ENCODE peak calls at places on chromosomes 5 and 9, in nine cellular contexts. T, K, H, B, G, E, U, F and X are unnamed samples.

GRCh38 chr5:50325237-50325832 is 115.8 kb downstream of the EMB start:
- DNase-seq in T (peak), K (no peak), H (peak), B (no peak), G (no peak), E (no peak), U (peak), F (no peak), X (no peak)

GRCh38 chr5:78671609-78672008 is 23.0 kb upstream of the LHFPL2 start:
- DNase-seq in T (no peak), K (peak), H (peak), B (no peak), G (no peak), E (peak), U (no peak), F (no peak), X (peak)

GRCh38 chr9:133277467-133277866 is 2.5 kb upstream of the ABO start:
- DNase-seq in T (no peak), K (peak), H (no peak), B (no peak), G (no peak), E (no peak), U (no peak), F (no peak), X (no peak)

GRCh38 chr5:169717298-169717697 is 80.2 kb downstream of the DOCK2 start:
- DNase-seq in T (no peak), K (no peak), H (no peak), B (peak), G (no peak), E (no peak), U (no peak), F (no peak), X (peak)

GRCh38 chr9:80556631-80557030 is 984.9 kb downstream of the TLE4 start:
- DNase-seq in T (no peak), K (no peak), H (no peak), B (peak), G (no peak), E (no peak), U (no peak), F (no peak), X (no peak)

GRCh38 chr9:135480071-135480941 is 724 bp downstream of the PPP1R26 start:
- DNase-seq in T (no peak), K (peak), H (peak), B (no peak), G (peak), E (peak), U (no peak), F (peak), X (no peak)

GRCh38 chr9:78559449-78559885 is 262.5 kb downstream of the PSAT1 start:
- DNase-seq in T (no peak), K (no peak), H (no peak), B (peak), G (no peak), E (no peak), U (no peak), F (no peak), X (no peak)

GRCh38 chr5:116502616-116503015 is 72.0 kb downstream of the SEMA6A start:
- DNase-seq in T (no peak), K (no peak), H (no peak), B (peak), G (no peak), E (no peak), U (no peak), F (no peak), X (no peak)

GRCh38 chr9:137114613-137115393 is at the start of gene DPP7:
- DNase-seq in T (peak), K (peak), H (peak), B (no peak), G (no peak), E (peak), U (no peak), F (peak), X (no peak)

GRCh38 chr9:8234286-8234819 is 434.8 kb upstream of the DMAC1 start:
- DNase-seq in T (no peak), K (no peak), H (no peak), B (no peak), G (no peak), E (no peak), U (no peak), F (no peak), X (no peak)

GRCh38 chr9:92616199-92617129 is 53.5 kb downstream of the IPPK start:
- DNase-seq in T (no peak), K (no peak), H (no peak), B (no peak), G (no peak), E (no peak), U (no peak), F (peak), X (no peak)

GRCh38 chr5:16712178-16712577 is 95.4 kb upstream of the RETREG1 start:
- DNase-seq in T (no peak), K (no peak), H (no peak), B (no peak), G (no peak), E (no peak), U (no peak), F (no peak), X (no peak)

GRCh38 chr5:16709691-16710420 is 93.1 kb upstream of the RETREG1 start:
- DNase-seq in T (no peak), K (no peak), H (no peak), B (no peak), G (no peak), E (no peak), U (no peak), F (no peak), X (no peak)

GRCh38 chr5:16713386-16713928 is 96.7 kb upstream of the RETREG1 start:
- DNase-seq in T (no peak), K (peak), H (no peak), B (no peak), G (peak), E (no peak), U (no peak), F (no peak), X (no peak)

GRCh38 chr5:16707869-16708192 is 91.0 kb upstream of the RETREG1 start:
- DNase-seq in T (no peak), K (no peak), H (no peak), B (no peak), G (no peak), E (no peak), U (no peak), F (no peak), X (no peak)

DNA sequence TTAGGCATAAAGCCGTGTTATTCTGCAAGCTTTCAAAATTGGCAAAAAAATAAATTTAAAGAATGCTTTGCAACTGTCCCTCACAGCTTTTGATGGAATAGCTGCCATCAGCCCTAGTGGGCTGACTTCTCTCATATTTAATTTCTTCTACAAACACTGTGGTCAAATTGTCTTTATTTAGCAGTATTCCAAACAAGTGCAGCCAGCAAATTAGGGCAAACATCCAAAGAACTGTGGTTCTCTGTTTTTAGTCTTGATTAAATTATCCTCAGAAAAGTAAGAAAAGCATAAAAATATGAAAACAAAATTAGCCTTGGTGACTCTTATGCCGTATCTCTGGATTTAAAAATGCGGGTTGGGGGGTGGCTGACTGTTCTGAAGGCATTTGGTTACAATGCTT is 95.8 kb upstream of the RETREG1 start:
- DNase-seq in T (no peak), K (no peak), H (no peak), B (no peak), G (no peak), E (no peak), U (no peak), F (no peak), X (no peak)
- H3K4me3 ChIP-seq in T (no peak), K (no peak), H (no peak), B (no peak), G (peak), E (no peak), U (no peak), F (no peak), X (no peak)

DNA sequence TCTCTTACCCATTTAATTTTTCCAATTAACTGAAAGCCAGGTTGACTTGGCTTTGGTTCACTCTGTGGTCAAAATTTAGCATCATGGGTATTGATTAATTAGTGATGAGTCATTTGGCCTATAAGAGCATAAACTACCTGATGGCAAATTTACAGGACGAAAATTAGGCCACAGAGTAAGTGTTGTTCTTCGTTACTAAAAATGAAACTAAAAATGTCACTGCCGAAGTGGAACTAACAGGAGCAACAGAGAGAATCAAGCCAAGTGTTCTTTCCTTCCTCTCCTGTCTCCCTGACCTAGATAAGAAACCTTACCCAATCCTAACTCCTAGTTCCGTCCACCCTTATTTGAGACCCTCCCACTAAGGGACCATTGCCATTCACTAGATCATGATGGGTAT is 176.9 kb downstream of the RAB3C start:
- DNase-seq in T (peak), K (no peak), H (no peak), B (no peak), G (no peak), E (no peak), U (no peak), F (no peak), X (no peak)
- H3K4me3 ChIP-seq in T (peak), K (peak), H (no peak), B (no peak), G (no peak), E (no peak), U (no peak), F (no peak), X (no peak)

GRCh38 chr5:1180096-1180495 is 21.3 kb upstream of the SLC6A19 start:
- DNase-seq in T (no peak), K (no peak), H (no peak), B (no peak), G (no peak), E (no peak), U (no peak), F (no peak), X (no peak)

GRCh38 chr5:1180841-1181271 is 20.5 kb upstream of the SLC6A19 start:
- DNase-seq in T (no peak), K (no peak), H (no peak), B (no peak), G (no peak), E (no peak), U (no peak), F (peak), X (no peak)

GRCh38 chr5:1177826-1178528 is 23.4 kb upstream of the SLC6A19 start:
- DNase-seq in T (no peak), K (no peak), H (no peak), B (no peak), G (no peak), E (peak), U (no peak), F (peak), X (no peak)

GRCh38 chr5:1178529-1179382 is 22.6 kb upstream of the SLC6A19 start:
- DNase-seq in T (no peak), K (no peak), H (no peak), B (no peak), G (no peak), E (peak), U (no peak), F (no peak), X (no peak)

DNA sequence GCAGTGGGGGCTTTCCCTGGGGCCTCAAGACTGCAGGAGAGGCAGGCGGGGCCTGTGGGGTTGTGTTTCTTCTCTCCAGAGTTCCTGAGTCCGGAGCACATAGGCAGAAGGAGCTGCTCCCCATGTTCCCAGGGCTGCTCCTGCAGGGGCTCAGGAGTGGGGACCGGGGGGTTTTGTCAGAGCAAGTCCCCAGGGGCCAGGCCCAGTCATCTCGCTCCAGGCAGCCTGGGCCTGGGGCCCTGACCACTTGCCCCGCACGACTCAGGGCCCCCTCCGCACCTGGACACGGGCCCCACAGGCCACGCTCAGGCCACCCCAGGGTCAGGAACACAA is 22.0 kb upstream of the SLC6A19 start:
- DNase-seq in T (no peak), K (no peak), H (no peak), B (no peak), G (no peak), E (no peak), U (no peak), F (no peak), X (no peak)
- H3K4me3 ChIP-seq in T (no peak), K (no peak), H (no peak), B (no peak), G (no peak), E (no peak), U (no peak), F (no peak), X (no peak)

GRCh38 chr9:74498616-74499095 is 1.5 kb downstream of the RORB start:
- DNase-seq in T (no peak), K (no peak), H (peak), B (no peak), G (peak), E (no peak), U (no peak), F (no peak), X (no peak)

GRCh38 chr9:74499111-74499601 is 2.0 kb downstream of the RORB start:
- DNase-seq in T (no peak), K (no peak), H (peak), B (no peak), G (peak), E (no peak), U (no peak), F (no peak), X (no peak)

GRCh38 chr9:74497750-74498615 is 848 bp downstream of the RORB start:
- DNase-seq in T (peak), K (no peak), H (peak), B (no peak), G (peak), E (peak), U (no peak), F (peak), X (no peak)

GRCh38 chr9:74499770-74500583 is 2.8 kb downstream of the RORB start:
- DNase-seq in T (no peak), K (no peak), H (peak), B (no peak), G (peak), E (no peak), U (no peak), F (no peak), X (no peak)

GRCh38 chr9:74500584-74500924 is 3.4 kb downstream of the RORB start:
- DNase-seq in T (no peak), K (no peak), H (no peak), B (no peak), G (peak), E (no peak), U (no peak), F (no peak), X (no peak)
- H3K4me3 ChIP-seq in T (no peak), K (peak), H (no peak), B (no peak), G (no peak), E (no peak), U (no peak), F (no peak), X (no peak)

GRCh38 chr9:20228096-20228495 is 394.2 kb downstream of the MLLT3 start:
- DNase-seq in T (no peak), K (no peak), H (no peak), B (no peak), G (no peak), E (no peak), U (no peak), F (no peak), X (no peak)

GRCh38 chr9:20227166-20227874 is 395.0 kb downstream of the MLLT3 start:
- DNase-seq in T (no peak), K (no peak), H (no peak), B (no peak), G (no peak), E (no peak), U (no peak), F (no peak), X (no peak)

GRCh38 chr9:20224756-20225155 is 397.5 kb downstream of the MLLT3 start:
- DNase-seq in T (no peak), K (no peak), H (no peak), B (peak), G (no peak), E (no peak), U (no peak), F (no peak), X (no peak)

GRCh38 chr9:20226345-20226744 is 396.0 kb downstream of the MLLT3 start:
- DNase-seq in T (no peak), K (no peak), H (no peak), B (no peak), G (no peak), E (no peak), U (no peak), F (no peak), X (no peak)

GRCh38 chr9:20225841-20226240 is 396.5 kb downstream of the MLLT3 start:
- DNase-seq in T (no peak), K (no peak), H (no peak), B (no peak), G (no peak), E (no peak), U (no peak), F (no peak), X (no peak)
- H3K4me3 ChIP-seq in T (no peak), K (no peak), H (no peak), B (no peak), G (no peak), E (no peak), U (no peak), F (no peak), X (no peak)

GRCh38 chr9:127543973-127544533 is 68.0 kb upstream of the STXBP1 start:
- DNase-seq in T (no peak), K (no peak), H (no peak), B (no peak), G (no peak), E (no peak), U (no peak), F (no peak), X (no peak)

GRCh38 chr9:127549218-127549617 is 62.9 kb upstream of the STXBP1 start:
- DNase-seq in T (no peak), K (no peak), H (no peak), B (no peak), G (no peak), E (no peak), U (no peak), F (no peak), X (no peak)

GRCh38 chr9:127548352-127548878 is 63.7 kb upstream of the STXBP1 start:
- DNase-seq in T (no peak), K (no peak), H (no peak), B (no peak), G (no peak), E (no peak), U (no peak), F (no peak), X (no peak)

GRCh38 chr9:127545196-127546124 is 66.6 kb upstream of the STXBP1 start:
- DNase-seq in T (no peak), K (peak), H (peak), B (no peak), G (no peak), E (peak), U (no peak), F (peak), X (no peak)

GRCh38 chr9:127546125-127546832 is 65.8 kb upstream of the STXBP1 start:
- DNase-seq in T (no peak), K (peak), H (no peak), B (no peak), G (no peak), E (no peak), U (no peak), F (no peak), X (no peak)
- H3K4me3 ChIP-seq in T (no peak), K (no peak), H (no peak), B (no peak), G (no peak), E (no peak), U (no peak), F (no peak), X (no peak)